ENCODE peak calls at places on chromosomes 13 and 19, in four cellular contexts. O is thoracic aorta; S is A172; Z is activated CD8-positive, alpha-beta T cell treated with anti-CD3 and anti-CD28 coated beads, Interleukin-2, amount 10 ng/mL, durations not matched to agents 7 days and 5 days. H is an unnamed sample.

GRCh38 chr19:10018219-10018618 is 4.9 kb downstream of the RDH8 start:
- DNase-seq in O (no peak), S (peak; percentile 57), Z (no peak), H (no peak)

GRCh38 chr19:34525001-34525400 is 43.4 kb downstream of the WTIP start:
- DNase-seq in O (no peak), S (no peak), Z (no peak), H (no peak)

GRCh38 chr19:41688687-41689086 is 617 bp upstream of the CEACAM7 start:
- DNase-seq in O (no peak), S (no peak), Z (no peak), H (no peak)

GRCh38 chr19:56400485-56400884 is 3.6 kb upstream of the ZNF583 start:
- DNase-seq in O (no peak), S (no peak), Z (no peak), H (no peak)

GRCh38 chr19:9848761-9849160 is 13.6 kb downstream of the PIN1 start:
- DNase-seq in O (no peak), S (no peak), Z (no peak), H (no peak)

GRCh38 chr19:39403331-39404312 is 3.0 kb upstream of the ZFP36 start:
- DNase-seq in O (peak; percentile 97), S (peak; percentile 96), Z (peak; percentile 93), H (no peak)

GRCh38 chr13:46565808-46566750 is 13.1 kb downstream of the LRCH1 start:
- DNase-seq in O (no peak), S (no peak), Z (no peak), H (no peak)

GRCh38 chr13:41599619-41600018 is 142.3 kb downstream of the RGCC start:
- DNase-seq in O (no peak), S (no peak), Z (no peak), H (no peak)

GRCh38 chr13:96835591-96835990 is 158.7 kb downstream of the OXGR1 start:
- DNase-seq in O (no peak), S (no peak), Z (no peak), H (no peak)

GRCh38 chr13:31588331-31588730 is 151.0 kb upstream of the RXFP2 start:
- DNase-seq in O (no peak), S (no peak), Z (no peak), H (no peak)

GRCh38 chr19:372306-372890 is 27.8 kb upstream of the MIER2 start:
- DNase-seq in O (no peak), S (peak; percentile 70), Z (no peak), H (no peak)

GRCh38 chr13:110116072-110116487 is 190.9 kb downstream of the COL4A1 start:
- DNase-seq in O (no peak), S (no peak), Z (peak; percentile 56), H (peak; percentile 42)

GRCh38 chr13:99382428-99383133 is 75.4 kb upstream of the GPR183 start:
- DNase-seq in O (no peak), S (no peak), Z (peak; percentile 56), H (peak; percentile 53)

GRCh38 chr13:99450416-99450815 is 50.9 kb upstream of the TM9SF2 start:
- DNase-seq in O (no peak), S (no peak), Z (no peak), H (no peak)

GRCh38 chr13:87094646-87095045 is 576.5 kb upstream of the SLITRK5 start:
- DNase-seq in O (no peak), S (no peak), Z (no peak), H (no peak)

GRCh38 chr13:110416131-110416584 is 109.1 kb downstream of the COL4A2 start:
- DNase-seq in O (no peak), S (no peak), Z (no peak), H (no peak)

GRCh38 chr13:98315466-98315865 is 138.4 kb upstream of the RNF113B start:
- DNase-seq in O (no peak), S (no peak), Z (no peak), H (no peak)

GRCh38 chr13:72983085-72983768 is 75.6 kb upstream of the KLF5 start:
- DNase-seq in O (no peak), S (peak; percentile 5), Z (no peak), H (no peak)

GRCh38 chr13:58991826-58992477 is 1171.8 kb downstream of the DIAPH3 start:
- DNase-seq in O (no peak), S (no peak), Z (no peak), H (no peak)

GRCh38 chr19:16070366-16070990 is 5.8 kb upstream of the TPM4 start:
- DNase-seq in O (peak; percentile 57), S (peak; percentile 96), Z (peak; percentile 92), H (no peak)

GRCh38 chr13:28865951-28866350 is 45.8 kb downstream of the MTUS2 start:
- DNase-seq in O (no peak), S (no peak), Z (no peak), H (no peak)

GRCh38 chr13:43377149-43377548 is 353.8 kb downstream of the DNAJC15 start:
- DNase-seq in O (no peak), S (no peak), Z (no peak), H (no peak)

GRCh38 chr19:17873661-17874422 is 2.1 kb downstream of the SLC5A5 start:
- DNase-seq in O (no peak), S (no peak), Z (peak; percentile 79), H (no peak)

GRCh38 chr19:14683439-14683838 is 6.4 kb upstream of the ZNF333 start:
- DNase-seq in O (no peak), S (no peak), Z (no peak), H (no peak)

GRCh38 chr13:76677047-76677446 is 209.2 kb downstream of the KCTD12 start:
- DNase-seq in O (no peak), S (no peak), Z (no peak), H (no peak)

GRCh38 chr19:42469311-42470239 is 26.8 kb upstream of the CXCL17 start:
- DNase-seq in O (no peak), S (peak; percentile 20), Z (peak; percentile 35), H (no peak)

GRCh38 chr13:106088094-106088493 is 447.4 kb downstream of the EFNB2 start:
- DNase-seq in O (no peak), S (no peak), Z (no peak), H (no peak)

GRCh38 chr13:86907116-86907515 is 764.1 kb upstream of the SLITRK5 start:
- DNase-seq in O (no peak), S (no peak), Z (no peak), H (no peak)

GRCh38 chr19:14162871-14163297 is 26.5 kb upstream of the ASF1B start:
- DNase-seq in O (no peak), S (no peak), Z (no peak), H (no peak)

GRCh38 chr13:45522571-45522970 is 57.8 kb downstream of the COG3 start:
- DNase-seq in O (no peak), S (no peak), Z (no peak), H (no peak)

H was measured in DND-41.